ENCODE peak calls at places on chromosomes 3 and 15, in four cellular contexts. W is Caki2; U is suprapubic skin; K is stimulated activated CD4-positive, alpha-beta T cell treated with anti-CD3 and anti-CD28 coated beads, Interleukin-4, amount 100 ng/mL, for 1 hour. A is an unnamed sample.

GRCh38 chr3:66655673-66656072 is 154.9 kb upstream of the LRIG1 start:
- DNase-seq in W (no peak), U (no peak), K (no peak), A (no peak)

GRCh38 chr15:83670628-83671027 is 16.7 kb downstream of the ADAMTSL3 start:
- DNase-seq in W (no peak), U (no peak), K (no peak), A (no peak)

GRCh38 chr15:99016680-99017321 is 9.2 kb upstream of the PGPEP1L start:
- DNase-seq in W (peak), U (no peak), K (no peak), A (no peak)

GRCh38 chr15:62895905-62896316 is 146.6 kb upstream of the TPM1 start:
- DNase-seq in W (peak), U (no peak), K (no peak), A (no peak)

GRCh38 chr15:66654718-66655375 is 47.2 kb upstream of the SMAD6 start:
- DNase-seq in W (no peak), U (no peak), K (peak), A (peak)

GRCh38 chr3:31009881-31010280 is 115.4 kb upstream of the GADL1 start:
- DNase-seq in W (no peak), U (no peak), K (no peak), A (no peak)

GRCh38 chr3:49775538-49775937 is 10.8 kb downstream of the IP6K1 start:
- DNase-seq in W (no peak), U (peak), K (no peak), A (no peak)

GRCh38 chr3:184354121-184354728 is 7.2 kb downstream of the CLCN2 start:
- DNase-seq in W (no peak), U (no peak), K (peak), A (peak)

GRCh38 chr3:48268381-48268935 is 27.6 kb downstream of the ZNF589 start:
- DNase-seq in W (no peak), U (no peak), K (peak), A (peak)

GRCh38 chr3:35521196-35521595 is 118.1 kb upstream of the ARPP21 start:
- DNase-seq in W (no peak), U (no peak), K (no peak), A (no peak)

GRCh38 chr3:16378920-16379319 is 113.9 kb downstream of the OXNAD1 start:
- DNase-seq in W (peak), U (no peak), K (no peak), A (no peak)

GRCh38 chr3:24401090-24401810 is 93.4 kb downstream of the THRB start:
- DNase-seq in W (no peak), U (no peak), K (no peak), A (no peak)

GRCh38 chr15:55526559-55527036 is 18.6 kb upstream of the DNAAF4 start:
- DNase-seq in W (peak), U (no peak), K (no peak), A (no peak)

GRCh38 chr3:11799777-11800176 is 46.9 kb downstream of the TAMM41 start:
- DNase-seq in W (no peak), U (no peak), K (no peak), A (no peak)

GRCh38 chr3:116037954-116038911 is 407.1 kb downstream of the LSAMP start:
- DNase-seq in W (no peak), U (no peak), K (no peak), A (no peak)

GRCh38 chr15:29452881-29453731 is 183.5 kb upstream of the NSMCE3 start:
- DNase-seq in W (no peak), U (peak), K (no peak), A (no peak)

GRCh38 chr15:89362203-89363101 is 27.8 kb upstream of the POLG start:
- DNase-seq in W (no peak), U (no peak), K (peak), A (no peak)

GRCh38 chr3:126859415-126860246 is 123.3 kb upstream of the PLXNA1 start:
- DNase-seq in W (no peak), U (peak), K (no peak), A (no peak)

A was measured in T-cell.